ENCODE peak calls at places on chromosomes 3 and 15, in five cellular contexts. Q is GM12878, M is A549, Y is IMR-90, T is SK-N-SH. K is an unnamed sample.

GRCh38 chr3:152051501-152052404 is 178.3 kb downstream of the SUCNR1 start:
- DNase-seq in Q (no peak), M (no peak), Y (peak; percentile 69), T (no peak), K (no peak)

GRCh38 chr3:14687360-14687759 is 12.4 kb downstream of the C3orf20 start:
- DNase-seq in Q (no peak), M (no peak), Y (no peak), T (no peak), K (no peak)

GRCh38 chr3:113485161-113485609 is 29.8 kb downstream of the SPICE1 start:
- DNase-seq in Q (no peak), M (no peak), Y (no peak), T (no peak), K (no peak)

GRCh38 chr15:65868546-65869126 is 655 bp upstream of the RAB11A start:
- DNase-seq in Q (no peak), M (no peak), Y (no peak), T (peak; percentile 5), K (no peak)

GRCh38 chr3:174218011-174218410 is 641.1 kb upstream of the NAALADL2 start:
- DNase-seq in Q (no peak), M (no peak), Y (peak; percentile 25), T (no peak), K (no peak)

GRCh38 chr15:63331456-63331855 is 50.2 kb downstream of the CA12 start:
- DNase-seq in Q (no peak), M (no peak), Y (peak; percentile 43), T (no peak), K (no peak)

GRCh38 chr3:138559134-138559533 is 34.9 kb downstream of the CEP70 start:
- DNase-seq in Q (no peak), M (no peak), Y (no peak), T (no peak), K (no peak)

GRCh38 chr15:48315041-48315440 is 16.2 kb upstream of the DUT start:
- DNase-seq in Q (no peak), M (no peak), Y (no peak), T (no peak), K (no peak)

GRCh38 chr3:16427309-16427965 is 86.1 kb downstream of the RFTN1 start:
- DNase-seq in Q (no peak), M (no peak), Y (peak; percentile 97), T (no peak), K (no peak)

GRCh38 chr15:48693474-48693873 is 48.0 kb upstream of the FBN1 start:
- DNase-seq in Q (no peak), M (no peak), Y (peak; percentile 72), T (no peak), K (no peak)

GRCh38 chr15:88246666-88247446 is 9.7 kb downstream of the NTRK3 start:
- DNase-seq in Q (no peak), M (peak; percentile 84), Y (peak; percentile 39), T (peak; percentile 89), K (peak; percentile 53)

GRCh38 chr3:14768881-14769280 is 49.9 kb upstream of the FGD5 start:
- DNase-seq in Q (no peak), M (no peak), Y (no peak), T (no peak), K (no peak)

GRCh38 chr3:141360888-141361598 is 7.3 kb upstream of the ZBTB38 start:
- DNase-seq in Q (no peak), M (peak; percentile 86), Y (peak; percentile 90), T (peak; percentile 70), K (peak; percentile 59)

GRCh38 chr3:114480442-114480841 is 186.6 kb downstream of the TIGIT start:
- DNase-seq in Q (no peak), M (no peak), Y (peak; percentile 75), T (no peak), K (no peak)

GRCh38 chr3:183069086-183069485 is 30.2 kb downstream of the MCCC1 start:
- DNase-seq in Q (no peak), M (no peak), Y (no peak), T (no peak), K (no peak)

GRCh38 chr3:25503758-25504157 is 75.7 kb downstream of the RARB start:
- DNase-seq in Q (no peak), M (no peak), Y (no peak), T (no peak), K (no peak)

GRCh38 chr3:191901746-191902145 is 440.8 kb downstream of the PYDC2 start:
- DNase-seq in Q (no peak), M (no peak), Y (no peak), T (no peak), K (no peak)

GRCh38 chr3:168025076-168025475 is 70.6 kb downstream of the GOLIM4 start:
- DNase-seq in Q (no peak), M (no peak), Y (peak; percentile 52), T (no peak), K (no peak)

GRCh38 chr3:183504597-183504996 is 50.9 kb downstream of the KLHL6 start:
- DNase-seq in Q (no peak), M (no peak), Y (no peak), T (no peak), K (no peak)

GRCh38 chr3:178393833-178394232 is 142.4 kb upstream of the KCNMB2 start:
- DNase-seq in Q (no peak), M (no peak), Y (peak; percentile 85), T (no peak), K (no peak)

GRCh38 chr3:69119681-69120080 is 2.7 kb downstream of the LMOD3 start:
- DNase-seq in Q (no peak), M (no peak), Y (no peak), T (no peak), K (no peak)

GRCh38 chr3:182739619-182740018 is 53.7 kb upstream of the ATP11B start:
- DNase-seq in Q (no peak), M (no peak), Y (peak; percentile 75), T (no peak), K (no peak)

GRCh38 chr3:41320953-41321641 is 121.8 kb downstream of the CTNNB1 start:
- DNase-seq in Q (no peak), M (no peak), Y (no peak), T (no peak), K (no peak)

GRCh38 chr3:148074916-148075315 is 622.8 kb upstream of the AGTR1 start:
- DNase-seq in Q (no peak), M (no peak), Y (no peak), T (peak; percentile 28), K (no peak)

GRCh38 chr3:127166501-127167065 is 26.3 kb upstream of the PRR23E start:
- DNase-seq in Q (no peak), M (no peak), Y (no peak), T (no peak), K (no peak)

GRCh38 chr3:83320726-83321125 is 1559.3 kb upstream of the GBE1 start:
- DNase-seq in Q (no peak), M (no peak), Y (no peak), T (no peak), K (no peak)

GRCh38 chr3:31408720-31409119 is 124.0 kb upstream of the STT3B start:
- DNase-seq in Q (no peak), M (no peak), Y (no peak), T (no peak), K (no peak)

GRCh38 chr3:5162102-5162501 is 25.4 kb upstream of the EDEM1 start:
- DNase-seq in Q (no peak), M (no peak), Y (peak; percentile 79), T (no peak), K (peak; percentile 55)

GRCh38 chr3:35659808-35660207 is 20.5 kb downstream of the ARPP21 start:
- DNase-seq in Q (no peak), M (no peak), Y (no peak), T (no peak), K (no peak)

GRCh38 chr3:108599677-108600409 is 10.3 kb downstream of the DZIP3 start:
- DNase-seq in Q (no peak), M (no peak), Y (no peak), T (no peak), K (no peak)

GRCh38 chr15:81049835-81050234 is 49.1 kb downstream of the TLNRD1 start:
- DNase-seq in Q (no peak), M (no peak), Y (no peak), T (no peak), K (no peak)

GRCh38 chr3:114838025-114838424 is 309.1 kb downstream of the ZBTB20 start:
- DNase-seq in Q (no peak), M (no peak), Y (no peak), T (no peak), K (no peak)

DNA sequence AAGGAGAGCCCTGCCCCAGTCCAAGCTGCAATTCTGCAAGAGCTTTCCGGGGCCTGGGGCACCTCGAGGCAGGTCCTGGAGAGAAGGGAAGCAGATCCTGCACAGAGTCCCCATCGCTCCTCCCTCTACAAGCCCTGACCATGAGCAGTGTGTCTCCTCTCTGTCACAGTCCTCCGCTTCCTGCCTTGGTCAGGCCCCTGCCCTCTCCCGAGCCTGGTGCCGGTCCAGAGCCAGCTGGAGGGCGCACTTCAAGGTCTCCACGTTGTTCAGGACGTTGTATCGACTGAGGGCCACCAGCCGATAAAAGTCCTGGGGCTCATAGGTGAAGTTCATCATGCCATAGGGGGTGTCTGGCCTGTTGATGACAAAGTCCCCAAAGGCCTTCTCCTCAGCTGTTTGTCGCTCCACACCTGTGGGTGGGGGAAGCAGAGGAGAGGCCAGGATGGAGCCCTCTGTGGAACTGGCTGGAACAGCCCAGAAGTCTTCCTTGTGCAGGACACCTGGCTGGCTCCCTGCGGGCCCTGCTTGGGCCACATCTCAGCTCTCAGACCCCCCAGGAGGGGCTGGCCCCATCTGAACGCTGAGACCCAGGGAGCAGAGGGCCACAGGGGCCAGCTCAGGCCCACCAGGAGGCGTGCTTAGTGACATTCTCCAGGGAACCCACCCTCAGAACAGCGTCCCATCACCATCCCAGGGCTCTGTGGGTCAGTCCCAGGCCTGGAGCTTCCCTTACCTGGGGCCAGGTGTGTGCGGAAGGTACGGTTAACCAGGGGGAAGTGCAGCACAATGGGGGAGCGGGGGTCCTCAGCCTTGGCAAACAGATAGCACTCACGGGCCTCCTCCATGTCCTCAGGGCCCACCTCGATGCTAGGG is 14.4 kb downstream of the PLA2G4F start:
- DNase-seq in Q (no peak), M (no peak), Y (no peak), T (no peak), K (no peak)
- TF ChIP-seq RAD21 in Q (no peak), M (no peak), Y (no peak), T (no peak), K (no peak)

GRCh38 chr3:121995190-121996137 is 26.6 kb downstream of the ILDR1 start:
- DNase-seq in Q (peak; percentile 74), M (peak; percentile 21), Y (peak; percentile 75), T (peak; percentile 61), K (peak; percentile 53)
- TF ChIP-seq CTCF in Q (peak; percentile 56), M (peak; percentile 50), Y (peak; percentile 44), T (peak; percentile 56), K (peak; percentile 82)

GRCh38 chr3:135994708-135995335 is 29.3 kb downstream of the PPP2R3A start:
- DNase-seq in Q (no peak), M (no peak), Y (no peak), T (peak; percentile 24), K (no peak)
- TF ChIP-seq RAD21 in Q (no peak), M (no peak), Y (no peak), T (no peak), K (no peak)

DNA sequence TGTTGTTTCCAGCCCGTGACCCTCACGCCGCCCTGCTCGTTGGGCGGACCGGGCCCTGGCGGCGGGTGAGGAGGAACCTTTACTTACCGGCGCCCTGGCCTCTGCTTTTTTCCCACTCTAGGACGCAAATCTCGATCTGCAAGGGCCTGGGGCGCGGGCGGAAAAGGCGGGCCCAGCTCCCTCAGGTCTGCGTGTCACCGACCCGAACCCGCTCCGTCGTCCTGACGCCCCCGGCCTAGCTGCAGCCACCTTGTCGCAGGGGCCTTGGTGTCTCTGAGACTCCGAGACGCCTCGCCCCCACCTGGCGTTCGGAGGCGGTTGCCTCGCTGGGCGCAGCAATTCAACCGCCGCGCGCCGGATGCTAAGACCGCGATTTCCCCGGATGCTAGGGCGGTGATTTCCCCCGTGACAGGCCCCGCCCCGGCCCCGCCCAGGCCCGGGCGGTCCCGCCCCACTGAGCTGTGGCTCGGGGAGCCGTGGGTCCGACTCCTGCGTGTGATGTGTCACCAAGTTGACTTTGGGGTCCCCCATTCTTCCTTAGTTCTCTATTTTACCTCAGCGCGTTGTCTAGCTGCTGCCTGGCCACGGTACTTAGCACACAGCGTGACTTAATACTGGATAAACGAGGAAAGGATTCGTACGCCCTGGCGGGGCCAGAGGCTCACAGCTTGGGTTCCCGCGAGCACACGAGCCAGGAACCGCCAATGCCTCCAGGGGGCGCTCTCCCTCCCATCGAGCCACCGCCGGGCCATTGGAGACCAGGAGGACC is at the start of gene RPL39L:
- DNase-seq in Q (peak; percentile 64), M (peak; percentile 86), Y (peak; percentile 76), T (peak; percentile 96), K (no peak)
- TF ChIP-seq CTCF in Q (peak; percentile 80), M (peak; percentile 82), Y (peak; percentile 89), T (peak; percentile 97), K (peak; percentile 56)

K was measured in HCT116.